ENCODE peak calls at places on chromosomes 13 and 19, in eight cellular contexts. One of them, this sample, is unnamed.
A peak's percentile ranks its signal among the peaks of the same experiment; 100 is the strongest.

GRCh38 chr19:737591-738093 is 13.3 kb upstream of the MISP start:
- DNase-seq in heart right ventricle: peak; percentile 59
- DNase-seq in sigmoid colon: peak; percentile 71
- DNase-seq in aorta: peak; percentile 85
- DNase-seq in neuronal stem cell: no peak
- DNase-seq in thoracic aorta: no peak
- DNase-seq in left ventricle myocardium inferior: no peak
- DNase-seq in SJSA1: peak; percentile 70
- DNase-seq in this sample: no peak

GRCh38 chr19:47631681-47632446 is 22.9 kb downstream of the BICRA start:
- DNase-seq in heart right ventricle: peak; percentile 41
- DNase-seq in SJSA1: no peak
- DNase-seq in neuronal stem cell: no peak
- DNase-seq in left ventricle myocardium inferior: peak; percentile 40
- DNase-seq in thoracic aorta: no peak
- DNase-seq in aorta: peak; percentile 79
- DNase-seq in sigmoid colon: no peak
- DNase-seq in this sample: no peak

GRCh38 chr13:23615677-23616076 is 45.5 kb downstream of the TNFRSF19 start:
- DNase-seq in thoracic aorta: no peak
- DNase-seq in left ventricle myocardium inferior: no peak
- DNase-seq in aorta: no peak
- DNase-seq in sigmoid colon: no peak
- DNase-seq in neuronal stem cell: peak; percentile 71
- DNase-seq in heart right ventricle: no peak
- DNase-seq in SJSA1: no peak
- DNase-seq in this sample: no peak

GRCh38 chr13:112486386-112487126 is 101.4 kb downstream of the TUBGCP3 start:
- DNase-seq in left ventricle myocardium inferior: no peak
- DNase-seq in neuronal stem cell: no peak
- DNase-seq in SJSA1: no peak
- DNase-seq in heart right ventricle: no peak
- DNase-seq in sigmoid colon: no peak
- DNase-seq in aorta: no peak
- DNase-seq in thoracic aorta: no peak
- DNase-seq in this sample: no peak

GRCh38 chr13:43865892-43866291 is 13.6 kb downstream of the CCDC122 start:
- DNase-seq in thoracic aorta: no peak
- DNase-seq in sigmoid colon: no peak
- DNase-seq in SJSA1: no peak
- DNase-seq in neuronal stem cell: no peak
- DNase-seq in aorta: no peak
- DNase-seq in left ventricle myocardium inferior: no peak
- DNase-seq in heart right ventricle: no peak
- DNase-seq in this sample: no peak

GRCh38 chr13:36395280-36395679 is 37.0 kb upstream of the CCNA1 start:
- DNase-seq in thoracic aorta: no peak
- DNase-seq in aorta: no peak
- DNase-seq in SJSA1: no peak
- DNase-seq in left ventricle myocardium inferior: no peak
- DNase-seq in sigmoid colon: no peak
- DNase-seq in heart right ventricle: no peak
- DNase-seq in neuronal stem cell: no peak
- DNase-seq in this sample: no peak

GRCh38 chr19:55644191-55644833 is 863 bp downstream of the ZNF581 start:
- DNase-seq in thoracic aorta: no peak
- DNase-seq in SJSA1: no peak
- DNase-seq in sigmoid colon: no peak
- DNase-seq in neuronal stem cell: no peak
- DNase-seq in left ventricle myocardium inferior: no peak
- DNase-seq in aorta: no peak
- DNase-seq in heart right ventricle: peak; percentile 7
- DNase-seq in this sample: no peak

GRCh38 chr19:3818479-3818878 is 32.3 kb upstream of the MATK start:
- DNase-seq in heart right ventricle: no peak
- DNase-seq in SJSA1: no peak
- DNase-seq in thoracic aorta: no peak
- DNase-seq in aorta: no peak
- DNase-seq in neuronal stem cell: no peak
- DNase-seq in sigmoid colon: no peak
- DNase-seq in left ventricle myocardium inferior: no peak
- DNase-seq in this sample: no peak

GRCh38 chr19:50844296-50844935 is 10.3 kb upstream of the KLK3 start:
- DNase-seq in aorta: no peak
- DNase-seq in SJSA1: no peak
- DNase-seq in neuronal stem cell: no peak
- DNase-seq in left ventricle myocardium inferior: no peak
- DNase-seq in sigmoid colon: no peak
- DNase-seq in heart right ventricle: no peak
- DNase-seq in thoracic aorta: no peak
- DNase-seq in this sample: no peak

GRCh38 chr13:112876305-112877000 is 92.6 kb upstream of the MCF2L start:
- DNase-seq in left ventricle myocardium inferior: peak; percentile 16
- DNase-seq in SJSA1: no peak
- DNase-seq in heart right ventricle: no peak
- DNase-seq in neuronal stem cell: no peak
- DNase-seq in thoracic aorta: no peak
- DNase-seq in aorta: peak; percentile 70
- DNase-seq in sigmoid colon: peak; percentile 48
- DNase-seq in this sample: no peak

GRCh38 chr19:19033176-19033425 is 216 bp downstream of the SUGP2 start:
- DNase-seq in left ventricle myocardium inferior: no peak
- DNase-seq in thoracic aorta: no peak
- DNase-seq in heart right ventricle: no peak
- DNase-seq in aorta: peak; percentile 78
- DNase-seq in neuronal stem cell: no peak
- DNase-seq in SJSA1: no peak
- DNase-seq in sigmoid colon: no peak
- DNase-seq in this sample: no peak

GRCh38 chr13:97328222-97328790 is 105.7 kb upstream of the RAP2A start:
- DNase-seq in heart right ventricle: no peak
- DNase-seq in aorta: no peak
- DNase-seq in sigmoid colon: no peak
- DNase-seq in neuronal stem cell: peak; percentile 76
- DNase-seq in left ventricle myocardium inferior: no peak
- DNase-seq in thoracic aorta: no peak
- DNase-seq in SJSA1: peak; percentile 86
- DNase-seq in this sample: no peak

GRCh38 chr13:93268327-93269028 is 41.9 kb downstream of the GPC6 start:
- DNase-seq in neuronal stem cell: no peak
- DNase-seq in SJSA1: no peak
- DNase-seq in thoracic aorta: no peak
- DNase-seq in heart right ventricle: no peak
- DNase-seq in aorta: no peak
- DNase-seq in left ventricle myocardium inferior: no peak
- DNase-seq in sigmoid colon: no peak
- DNase-seq in this sample: no peak

GRCh38 chr19:19532806-19533701 is 4.3 kb downstream of the YJEFN3 start:
- DNase-seq in thoracic aorta: no peak
- DNase-seq in neuronal stem cell: no peak
- DNase-seq in left ventricle myocardium inferior: no peak
- DNase-seq in SJSA1: no peak
- DNase-seq in aorta: no peak
- DNase-seq in sigmoid colon: no peak
- DNase-seq in heart right ventricle: no peak
- DNase-seq in this sample: no peak

GRCh38 chr13:87975035-87975434 is 303.9 kb downstream of the SLITRK5 start:
- DNase-seq in aorta: no peak
- DNase-seq in SJSA1: no peak
- DNase-seq in left ventricle myocardium inferior: no peak
- DNase-seq in sigmoid colon: no peak
- DNase-seq in neuronal stem cell: no peak
- DNase-seq in thoracic aorta: no peak
- DNase-seq in heart right ventricle: no peak
- DNase-seq in this sample: no peak

GRCh38 chr13:110431425-110431824 is 124.3 kb downstream of the COL4A2 start:
- DNase-seq in SJSA1: peak; percentile 44
- DNase-seq in thoracic aorta: no peak
- DNase-seq in aorta: no peak
- DNase-seq in neuronal stem cell: no peak
- DNase-seq in sigmoid colon: no peak
- DNase-seq in heart right ventricle: no peak
- DNase-seq in left ventricle myocardium inferior: no peak
- DNase-seq in this sample: no peak

GRCh38 chr19:45162464-45163143 is 1.8 kb upstream of the NKPD1 start:
- DNase-seq in aorta: no peak
- DNase-seq in SJSA1: no peak
- DNase-seq in sigmoid colon: no peak
- DNase-seq in left ventricle myocardium inferior: no peak
- DNase-seq in heart right ventricle: no peak
- DNase-seq in neuronal stem cell: no peak
- DNase-seq in thoracic aorta: no peak
- DNase-seq in this sample: no peak

GRCh38 chr19:41872775-41873647 is 4.1 kb upstream of the CD79A start:
- DNase-seq in aorta: peak; percentile 84
- DNase-seq in thoracic aorta: no peak
- DNase-seq in heart right ventricle: peak; percentile 61
- DNase-seq in sigmoid colon: peak; percentile 65
- DNase-seq in left ventricle myocardium inferior: peak; percentile 61
- DNase-seq in neuronal stem cell: no peak
- DNase-seq in SJSA1: no peak
- DNase-seq in this sample: no peak

GRCh38 chr13:29527511-29527910 is 68.0 kb downstream of the SLC7A1 start:
- DNase-seq in heart right ventricle: no peak
- DNase-seq in left ventricle myocardium inferior: no peak
- DNase-seq in thoracic aorta: no peak
- DNase-seq in neuronal stem cell: no peak
- DNase-seq in aorta: no peak
- DNase-seq in SJSA1: no peak
- DNase-seq in sigmoid colon: no peak
- DNase-seq in this sample: no peak

GRCh38 chr13:44108345-44108858 is 228.7 kb downstream of the LACC1 start:
- DNase-seq in neuronal stem cell: no peak
- DNase-seq in SJSA1: no peak
- DNase-seq in sigmoid colon: no peak
- DNase-seq in heart right ventricle: peak; percentile 53
- DNase-seq in aorta: no peak
- DNase-seq in thoracic aorta: no peak
- DNase-seq in left ventricle myocardium inferior: peak; percentile 32
- DNase-seq in this sample: no peak

GRCh38 chr13:20559659-20560356 is 7.1 kb upstream of the IFT88 start:
- DNase-seq in thoracic aorta: no peak
- DNase-seq in aorta: no peak
- DNase-seq in neuronal stem cell: no peak
- DNase-seq in SJSA1: no peak
- DNase-seq in heart right ventricle: no peak
- DNase-seq in left ventricle myocardium inferior: no peak
- DNase-seq in sigmoid colon: no peak
- DNase-seq in this sample: no peak

DNA sequence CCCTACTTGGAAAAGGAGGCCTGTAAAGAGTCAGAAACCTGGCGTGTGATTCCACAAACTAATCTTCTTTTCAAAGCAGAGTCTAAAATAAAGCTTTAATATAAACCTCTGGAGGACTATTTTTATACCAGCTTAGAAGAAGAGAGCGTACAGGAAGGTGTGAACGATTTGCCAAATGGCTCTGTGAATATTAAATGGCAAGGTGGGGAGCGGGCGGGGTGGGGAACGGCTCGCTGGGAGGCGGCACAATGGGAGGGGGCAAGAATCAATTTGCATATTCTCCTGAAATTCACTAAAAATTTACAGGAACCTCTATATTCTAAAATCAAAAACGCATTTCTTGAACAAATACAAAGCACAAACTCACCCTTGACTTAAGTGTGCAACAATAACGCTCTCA is 982 bp downstream of the ZNF780B start:
- DNase-seq in thoracic aorta: no peak
- DNase-seq in neuronal stem cell: no peak
- DNase-seq in left ventricle myocardium inferior: no peak
- DNase-seq in aorta: no peak
- DNase-seq in SJSA1: no peak
- DNase-seq in heart right ventricle: no peak
- DNase-seq in sigmoid colon: no peak
- DNase-seq in this sample: no peak
- H3K27ac ChIP-seq in thoracic aorta: no peak overlapping the region
- H3K27ac ChIP-seq in neuronal stem cell: no peak overlapping the region
- H3K27ac ChIP-seq in left ventricle myocardium inferior: peak overlapping the region; percentile 85
- H3K27ac ChIP-seq in aorta: no peak overlapping the region
- H3K27ac ChIP-seq in SJSA1: no peak overlapping the region
- H3K27ac ChIP-seq in heart right ventricle: peak overlapping the region; percentile 84
- H3K27ac ChIP-seq in sigmoid colon: peak overlapping the region; percentile 80
- H3K27ac ChIP-seq in this sample: no peak overlapping the region

GRCh38 chr13:33536639-33537425 is 251.3 kb upstream of the STARD13 start:
- DNase-seq in SJSA1: peak; percentile 50
- DNase-seq in left ventricle myocardium inferior: no peak
- DNase-seq in sigmoid colon: no peak
- DNase-seq in thoracic aorta: no peak
- DNase-seq in aorta: no peak
- DNase-seq in neuronal stem cell: no peak
- DNase-seq in heart right ventricle: no peak
- DNase-seq in this sample: no peak
- H3K27ac ChIP-seq in SJSA1: peak overlapping the region; percentile 48
- H3K27ac ChIP-seq in left ventricle myocardium inferior: peak overlapping the region; percentile 8
- H3K27ac ChIP-seq in sigmoid colon: peak overlapping the region; percentile 18
- H3K27ac ChIP-seq in thoracic aorta: peak overlapping the region; percentile 79
- H3K27ac ChIP-seq in aorta: no peak overlapping the region
- H3K27ac ChIP-seq in neuronal stem cell: no peak overlapping the region
- H3K27ac ChIP-seq in heart right ventricle: peak overlapping the region; percentile 34
- H3K27ac ChIP-seq in this sample: peak overlapping the region; percentile 79

GRCh38 chr13:94414141-94414540 is 65.3 kb downstream of the DCT start:
- DNase-seq in SJSA1: no peak
- DNase-seq in thoracic aorta: no peak
- DNase-seq in neuronal stem cell: no peak
- DNase-seq in heart right ventricle: no peak
- DNase-seq in sigmoid colon: no peak
- DNase-seq in aorta: no peak
- DNase-seq in left ventricle myocardium inferior: no peak
- DNase-seq in this sample: no peak

GRCh38 chr13:94413545-94413944 is 65.9 kb downstream of the DCT start:
- DNase-seq in sigmoid colon: no peak
- DNase-seq in thoracic aorta: no peak
- DNase-seq in left ventricle myocardium inferior: no peak
- DNase-seq in aorta: no peak
- DNase-seq in neuronal stem cell: no peak
- DNase-seq in heart right ventricle: no peak
- DNase-seq in SJSA1: no peak
- DNase-seq in this sample: no peak

GRCh38 chr13:94417294-94417693 is 62.2 kb downstream of the DCT start:
- DNase-seq in SJSA1: no peak
- DNase-seq in neuronal stem cell: no peak
- DNase-seq in heart right ventricle: no peak
- DNase-seq in sigmoid colon: no peak
- DNase-seq in left ventricle myocardium inferior: no peak
- DNase-seq in thoracic aorta: no peak
- DNase-seq in aorta: no peak
- DNase-seq in this sample: no peak

GRCh38 chr13:94416454-94417080 is 62.9 kb downstream of the DCT start:
- DNase-seq in SJSA1: no peak
- DNase-seq in sigmoid colon: no peak
- DNase-seq in left ventricle myocardium inferior: no peak
- DNase-seq in neuronal stem cell: peak; percentile 40
- DNase-seq in aorta: no peak
- DNase-seq in heart right ventricle: no peak
- DNase-seq in thoracic aorta: no peak
- DNase-seq in this sample: no peak

GRCh38 chr13:94415484-94415883 is 64.0 kb downstream of the DCT start:
- DNase-seq in SJSA1: no peak
- DNase-seq in heart right ventricle: no peak
- DNase-seq in left ventricle myocardium inferior: no peak
- DNase-seq in thoracic aorta: no peak
- DNase-seq in sigmoid colon: no peak
- DNase-seq in neuronal stem cell: no peak
- DNase-seq in aorta: no peak
- DNase-seq in this sample: no peak
- H3K27ac ChIP-seq in SJSA1: no peak overlapping the region
- H3K27ac ChIP-seq in heart right ventricle: no peak overlapping the region
- H3K27ac ChIP-seq in left ventricle myocardium inferior: no peak overlapping the region
- H3K27ac ChIP-seq in thoracic aorta: no peak overlapping the region
- H3K27ac ChIP-seq in sigmoid colon: no peak overlapping the region
- H3K27ac ChIP-seq in neuronal stem cell: no peak overlapping the region
- H3K27ac ChIP-seq in aorta: no peak overlapping the region
- H3K27ac ChIP-seq in this sample: no peak overlapping the region

GRCh38 chr13:114042066-114042815 is 68.4 kb upstream of the C13orf46 start:
- DNase-seq in thoracic aorta: no peak
- DNase-seq in aorta: no peak
- DNase-seq in neuronal stem cell: no peak
- DNase-seq in heart right ventricle: peak; percentile 11
- DNase-seq in SJSA1: no peak
- DNase-seq in left ventricle myocardium inferior: no peak
- DNase-seq in sigmoid colon: no peak
- DNase-seq in this sample: no peak
- H3K27ac ChIP-seq in thoracic aorta: no peak overlapping the region
- H3K27ac ChIP-seq in aorta: no peak overlapping the region
- H3K27ac ChIP-seq in neuronal stem cell: no peak overlapping the region
- H3K27ac ChIP-seq in heart right ventricle: no peak overlapping the region
- H3K27ac ChIP-seq in SJSA1: no peak overlapping the region
- H3K27ac ChIP-seq in left ventricle myocardium inferior: no peak overlapping the region
- H3K27ac ChIP-seq in sigmoid colon: no peak overlapping the region
- H3K27ac ChIP-seq in this sample: no peak overlapping the region

This sample was measured in caudate nucleus.